ENCODE peak calls at places on chromosome 20, in seven cellular contexts. One of them, this sample, is unnamed.

GRCh38 chr20:19620471-19620870 is 137.6 kb upstream of the RIN2 start:
- DNase-seq in GM23338: peak
- DNase-seq in A549: no peak
- DNase-seq in HCT116: no peak
- DNase-seq in HepG2: peak
- DNase-seq in SK-N-SH: no peak
- DNase-seq in K562: no peak
- DNase-seq in this sample: no peak

GRCh38 chr20:59472059-59472458 is 132.3 kb upstream of the PHACTR3 start:
- DNase-seq in GM23338: peak
- DNase-seq in A549: no peak
- DNase-seq in HCT116: no peak
- DNase-seq in HepG2: no peak
- DNase-seq in SK-N-SH: no peak
- DNase-seq in K562: no peak
- DNase-seq in this sample: no peak

GRCh38 chr20:24705486-24705885 is 236.1 kb downstream of the SYNDIG1 start:
- DNase-seq in GM23338: no peak
- DNase-seq in A549: no peak
- DNase-seq in HCT116: no peak
- DNase-seq in HepG2: no peak
- DNase-seq in SK-N-SH: no peak
- DNase-seq in K562: no peak
- DNase-seq in this sample: no peak

GRCh38 chr20:24935786-24936525 is 13.1 kb upstream of the CST7 start:
- DNase-seq in GM23338: no peak
- DNase-seq in A549: no peak
- DNase-seq in HCT116: no peak
- DNase-seq in HepG2: no peak
- DNase-seq in SK-N-SH: no peak
- DNase-seq in K562: no peak
- DNase-seq in this sample: no peak

GRCh38 chr20:39670987-39671386 is 708.8 kb downstream of the DHX35 start:
- DNase-seq in GM23338: no peak
- DNase-seq in A549: no peak
- DNase-seq in HCT116: no peak
- DNase-seq in HepG2: no peak
- DNase-seq in SK-N-SH: no peak
- DNase-seq in K562: no peak
- DNase-seq in this sample: no peak

GRCh38 chr20:36402708-36403107 is 96.6 kb downstream of the DLGAP4 start:
- DNase-seq in GM23338: no peak
- DNase-seq in A549: no peak
- DNase-seq in HCT116: no peak
- DNase-seq in HepG2: no peak
- DNase-seq in SK-N-SH: no peak
- DNase-seq in K562: no peak
- DNase-seq in this sample: no peak

GRCh38 chr20:47558295-47558694 is 56.6 kb downstream of the NCOA3 start:
- DNase-seq in GM23338: no peak
- DNase-seq in A549: no peak
- DNase-seq in HCT116: no peak
- DNase-seq in HepG2: no peak
- DNase-seq in SK-N-SH: no peak
- DNase-seq in K562: no peak
- DNase-seq in this sample: no peak

GRCh38 chr20:5991623-5992441 is 41.4 kb downstream of the MCM8 start:
- DNase-seq in GM23338: no peak
- DNase-seq in A549: no peak
- DNase-seq in HCT116: no peak
- DNase-seq in HepG2: no peak
- DNase-seq in SK-N-SH: no peak
- DNase-seq in K562: no peak
- DNase-seq in this sample: no peak

GRCh38 chr20:36301359-36302119 is 4.6 kb upstream of the DLGAP4 start:
- DNase-seq in GM23338: no peak
- DNase-seq in A549: no peak
- DNase-seq in HCT116: no peak
- DNase-seq in HepG2: no peak
- DNase-seq in SK-N-SH: no peak
- DNase-seq in K562: no peak
- DNase-seq in this sample: no peak

GRCh38 chr20:23200914-23201313 is 114.8 kb upstream of the CD93 start:
- DNase-seq in GM23338: peak
- DNase-seq in A549: peak
- DNase-seq in HCT116: peak
- DNase-seq in HepG2: peak
- DNase-seq in SK-N-SH: peak
- DNase-seq in K562: peak
- DNase-seq in this sample: peak

GRCh38 chr20:37992802-37993538 is 40.3 kb downstream of the TTI1 start:
- DNase-seq in GM23338: peak
- DNase-seq in A549: peak
- DNase-seq in HCT116: no peak
- DNase-seq in HepG2: peak
- DNase-seq in SK-N-SH: peak
- DNase-seq in K562: peak
- DNase-seq in this sample: no peak

GRCh38 chr20:33000802-33001466 is 3.3 kb downstream of the SUN5 start:
- DNase-seq in GM23338: no peak
- DNase-seq in A549: no peak
- DNase-seq in HCT116: no peak
- DNase-seq in HepG2: no peak
- DNase-seq in SK-N-SH: no peak
- DNase-seq in K562: no peak
- DNase-seq in this sample: no peak

GRCh38 chr20:35039146-35039545 is 53.5 kb downstream of the TRPC4AP start:
- DNase-seq in GM23338: no peak
- DNase-seq in A549: no peak
- DNase-seq in HCT116: no peak
- DNase-seq in HepG2: no peak
- DNase-seq in SK-N-SH: no peak
- DNase-seq in K562: no peak
- DNase-seq in this sample: no peak

GRCh38 chr20:24572862-24573261 is 103.4 kb downstream of the SYNDIG1 start:
- DNase-seq in GM23338: no peak
- DNase-seq in A549: no peak
- DNase-seq in HCT116: no peak
- DNase-seq in HepG2: no peak
- DNase-seq in SK-N-SH: no peak
- DNase-seq in K562: no peak
- DNase-seq in this sample: no peak

GRCh38 chr20:48064929-48065328 is 279.6 kb upstream of the SULF2 start:
- DNase-seq in GM23338: no peak
- DNase-seq in A549: no peak
- DNase-seq in HCT116: no peak
- DNase-seq in HepG2: no peak
- DNase-seq in SK-N-SH: no peak
- DNase-seq in K562: no peak
- DNase-seq in this sample: no peak

GRCh38 chr20:38903335-38903734 is 22.9 kb upstream of the FAM83D start:
- DNase-seq in GM23338: no peak
- DNase-seq in A549: no peak
- DNase-seq in HCT116: no peak
- DNase-seq in HepG2: no peak
- DNase-seq in SK-N-SH: no peak
- DNase-seq in K562: no peak
- DNase-seq in this sample: no peak

GRCh38 chr20:38001981-38002380 is 31.3 kb downstream of the TTI1 start:
- DNase-seq in GM23338: no peak
- DNase-seq in A549: no peak
- DNase-seq in HCT116: no peak
- DNase-seq in HepG2: no peak
- DNase-seq in SK-N-SH: no peak
- DNase-seq in K562: peak
- DNase-seq in this sample: no peak

GRCh38 chr20:60237981-60238380 is 279.8 kb downstream of the CDH26 start:
- DNase-seq in GM23338: no peak
- DNase-seq in A549: no peak
- DNase-seq in HCT116: no peak
- DNase-seq in HepG2: no peak
- DNase-seq in SK-N-SH: no peak
- DNase-seq in K562: no peak
- DNase-seq in this sample: no peak

GRCh38 chr20:33680681-33681080 is 5.5 kb downstream of the E2F1 start:
- DNase-seq in GM23338: no peak
- DNase-seq in A549: no peak
- DNase-seq in HCT116: no peak
- DNase-seq in HepG2: no peak
- DNase-seq in SK-N-SH: no peak
- DNase-seq in K562: no peak
- DNase-seq in this sample: no peak

GRCh38 chr20:59676877-59677140 is 72.5 kb downstream of the PHACTR3 start:
- DNase-seq in GM23338: no peak
- DNase-seq in A549: no peak
- DNase-seq in HCT116: no peak
- DNase-seq in HepG2: no peak
- DNase-seq in SK-N-SH: no peak
- DNase-seq in K562: no peak
- DNase-seq in this sample: no peak

GRCh38 chr20:5369622-5370021 is 52.9 kb upstream of the PROKR2 start:
- DNase-seq in GM23338: no peak
- DNase-seq in A549: no peak
- DNase-seq in HCT116: no peak
- DNase-seq in HepG2: no peak
- DNase-seq in SK-N-SH: no peak
- DNase-seq in K562: no peak
- DNase-seq in this sample: no peak

GRCh38 chr20:46312075-46312944 is 4.0 kb upstream of the CDH22 start:
- DNase-seq in GM23338: peak
- DNase-seq in A549: no peak
- DNase-seq in HCT116: no peak
- DNase-seq in HepG2: peak
- DNase-seq in SK-N-SH: peak
- DNase-seq in K562: peak
- DNase-seq in this sample: no peak

GRCh38 chr20:45896641-45897161 is 5.6 kb downstream of the CTSA start:
- DNase-seq in GM23338: no peak
- DNase-seq in A549: no peak
- DNase-seq in HCT116: no peak
- DNase-seq in HepG2: no peak
- DNase-seq in SK-N-SH: no peak
- DNase-seq in K562: no peak
- DNase-seq in this sample: no peak

GRCh38 chr20:57621426-57622200 is 1.4 kb upstream of the ZBP1 start:
- DNase-seq in GM23338: no peak
- DNase-seq in A549: no peak
- DNase-seq in HCT116: no peak
- DNase-seq in HepG2: no peak
- DNase-seq in SK-N-SH: no peak
- DNase-seq in K562: no peak
- DNase-seq in this sample: no peak

GRCh38 chr20:52429029-52429428 is 237.4 kb upstream of the ZFP64 start:
- DNase-seq in GM23338: no peak
- DNase-seq in A549: no peak
- DNase-seq in HCT116: no peak
- DNase-seq in HepG2: no peak
- DNase-seq in SK-N-SH: no peak
- DNase-seq in K562: no peak
- DNase-seq in this sample: no peak

GRCh38 chr20:4021905-4022304 is 6.5 kb upstream of the RNF24 start:
- DNase-seq in GM23338: no peak
- DNase-seq in A549: no peak
- DNase-seq in HCT116: no peak
- DNase-seq in HepG2: no peak
- DNase-seq in SK-N-SH: no peak
- DNase-seq in K562: no peak
- DNase-seq in this sample: no peak

GRCh38 chr20:4020256-4020655 is 4.9 kb upstream of the RNF24 start:
- DNase-seq in GM23338: no peak
- DNase-seq in A549: no peak
- DNase-seq in HCT116: no peak
- DNase-seq in HepG2: no peak
- DNase-seq in SK-N-SH: no peak
- DNase-seq in K562: no peak
- DNase-seq in this sample: no peak

GRCh38 chr20:4017051-4017702 is 1.8 kb upstream of the RNF24 start:
- DNase-seq in GM23338: peak
- DNase-seq in A549: no peak
- DNase-seq in HCT116: no peak
- DNase-seq in HepG2: no peak
- DNase-seq in SK-N-SH: no peak
- DNase-seq in K562: no peak
- DNase-seq in this sample: no peak

GRCh38 chr20:4016349-4017050 is 1.1 kb upstream of the RNF24 start:
- DNase-seq in GM23338: no peak
- DNase-seq in A549: no peak
- DNase-seq in HCT116: no peak
- DNase-seq in HepG2: no peak
- DNase-seq in SK-N-SH: no peak
- DNase-seq in K562: no peak
- DNase-seq in this sample: no peak

GRCh38 chr20:4018015-4018748 is 2.8 kb upstream of the RNF24 start:
- DNase-seq in GM23338: no peak
- DNase-seq in A549: no peak
- DNase-seq in HCT116: no peak
- DNase-seq in HepG2: no peak
- DNase-seq in SK-N-SH: no peak
- DNase-seq in K562: no peak
- DNase-seq in this sample: no peak
- TF ChIP-seq REST in GM23338: no peak
- TF ChIP-seq REST in A549: no peak
- TF ChIP-seq REST in HCT116: no peak
- TF ChIP-seq REST in HepG2: no peak
- TF ChIP-seq REST in SK-N-SH: no peak
- TF ChIP-seq REST in K562: no peak
- TF ChIP-seq REST in this sample: no peak

GRCh38 chr20:62651285-62652021 is 9.2 kb downstream of the SLCO4A1 start:
- DNase-seq in GM23338: peak
- DNase-seq in A549: no peak
- DNase-seq in HCT116: no peak
- DNase-seq in HepG2: no peak
- DNase-seq in SK-N-SH: peak
- DNase-seq in K562: no peak
- DNase-seq in this sample: no peak
- TF ChIP-seq REST in GM23338: no peak
- TF ChIP-seq REST in A549: no peak
- TF ChIP-seq REST in HCT116: no peak
- TF ChIP-seq REST in HepG2: no peak
- TF ChIP-seq REST in SK-N-SH: no peak
- TF ChIP-seq REST in K562: no peak
- TF ChIP-seq REST in this sample: no peak

DNA sequence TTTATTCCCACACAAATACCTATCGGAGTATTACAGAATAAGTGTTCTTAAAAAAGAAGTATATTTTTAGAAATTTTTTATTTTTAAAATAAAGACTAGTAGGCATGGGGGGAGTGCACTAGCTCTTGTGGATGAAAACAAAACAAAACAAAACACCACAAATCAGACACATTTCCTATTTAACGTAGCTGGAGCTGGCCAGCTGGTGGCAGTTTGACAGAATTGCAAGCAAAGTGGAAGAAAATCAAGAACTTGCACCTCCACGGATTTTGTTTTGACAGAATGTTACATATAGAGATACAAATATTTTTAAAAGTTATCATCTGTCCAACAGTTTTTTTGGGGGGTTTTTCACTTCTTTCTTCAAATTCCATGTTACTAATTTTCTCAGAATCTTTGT is 63.6 kb upstream of the SNRPB2 start:
- DNase-seq in GM23338: peak
- DNase-seq in A549: no peak
- DNase-seq in HCT116: no peak
- DNase-seq in HepG2: no peak
- DNase-seq in SK-N-SH: no peak
- DNase-seq in K562: no peak
- DNase-seq in this sample: no peak
- TF ChIP-seq REST in GM23338: no peak
- TF ChIP-seq REST in A549: no peak
- TF ChIP-seq REST in HCT116: no peak
- TF ChIP-seq REST in HepG2: no peak
- TF ChIP-seq REST in SK-N-SH: no peak
- TF ChIP-seq REST in K562: no peak
- TF ChIP-seq REST in this sample: no peak

GRCh38 chr20:49186535-49187329 is 1.4 kb downstream of the STAU1 start:
- DNase-seq in GM23338: peak
- DNase-seq in A549: peak
- DNase-seq in HCT116: no peak
- DNase-seq in HepG2: peak
- DNase-seq in SK-N-SH: peak
- DNase-seq in K562: peak
- DNase-seq in this sample: peak
- TF ChIP-seq REST in GM23338: no peak
- TF ChIP-seq REST in A549: no peak
- TF ChIP-seq REST in HCT116: no peak
- TF ChIP-seq REST in HepG2: peak
- TF ChIP-seq REST in SK-N-SH: no peak
- TF ChIP-seq REST in K562: no peak
- TF ChIP-seq REST in this sample: no peak

This sample was measured in Panc1.